ENCODE peak calls at places on chromosome 19, in ten cellular contexts. G, A, B, C, W, I, Q, X, S and E are unnamed samples.

GRCh38 chr19:4624733-4625362 is 14.5 kb upstream of the TNFAIP8L1 start:
- DNase-seq in G (no peak), A (no peak), B (peak; percentile 69), C (no peak), W (no peak), I (peak; percentile 65), Q (no peak), X (no peak), S (peak; percentile 42), E (no peak)

GRCh38 chr19:56687036-56687435 is 15.5 kb upstream of the ZNF835 start:
- DNase-seq in G (no peak), A (no peak), B (no peak), C (no peak), W (no peak), I (no peak), Q (no peak), X (no peak), S (no peak), E (no peak)

GRCh38 chr19:45462174-45462573 is 5.6 kb upstream of the FOSB start:
- DNase-seq in G (no peak), A (no peak), B (no peak), C (no peak), W (no peak), I (no peak), Q (no peak), X (no peak), S (no peak), E (no peak)

GRCh38 chr19:51020988-51021651 is 1.6 kb upstream of the KLK10 start:
- DNase-seq in G (no peak), A (peak; percentile 34), B (peak; percentile 61), C (no peak), W (no peak), I (no peak), Q (no peak), X (no peak), S (peak; percentile 67), E (no peak)

GRCh38 chr19:7919681-7920519 is at the start of gene SNAPC2:
- DNase-seq in G (peak; percentile 96), A (peak; percentile 98), B (peak; percentile 99), C (peak; percentile 98), W (no peak), I (peak; percentile 92), Q (peak; percentile 99), X (peak; percentile 93), S (peak; percentile 94), E (peak; percentile 98)

GRCh38 chr19:33306853-33307792 is 4.8 kb upstream of the CEBPA start:
- DNase-seq in G (peak; percentile 60), A (peak; percentile 81), B (no peak), C (peak; percentile 33), W (no peak), I (no peak), Q (no peak), X (peak; percentile 66), S (no peak), E (no peak)

GRCh38 chr19:1410136-1410786 is 2.9 kb downstream of the DAZAP1 start:
- DNase-seq in G (no peak), A (no peak), B (peak; percentile 60), C (no peak), W (no peak), I (no peak), Q (no peak), X (peak; percentile 38), S (peak; percentile 35), E (no peak)

GRCh38 chr19:343451-343931 is 1.1 kb downstream of the MIER2 start:
- DNase-seq in G (no peak), A (no peak), B (peak; percentile 40), C (no peak), W (no peak), I (no peak), Q (no peak), X (no peak), S (peak; percentile 17), E (peak; percentile 66)

GRCh38 chr19:33796164-33797100 is at the start of gene KCTD15:
- DNase-seq in G (no peak), A (peak; percentile 51), B (peak; percentile 61), C (peak; percentile 45), W (no peak), I (no peak), Q (no peak), X (no peak), S (peak; percentile 45), E (no peak)

GRCh38 chr19:4403005-4403761 is 743 bp downstream of the CHAF1A start:
- DNase-seq in G (no peak), A (no peak), B (peak; percentile 37), C (no peak), W (no peak), I (no peak), Q (no peak), X (no peak), S (no peak), E (no peak)

GRCh38 chr19:7918615-7919421 is 1.3 kb upstream of the SNAPC2 start:
- DNase-seq in G (no peak), A (no peak), B (no peak), C (no peak), W (no peak), I (no peak), Q (no peak), X (no peak), S (no peak), E (no peak)

GRCh38 chr19:52524086-52524485 is 3.4 kb upstream of the ZNF808 start:
- DNase-seq in G (no peak), A (no peak), B (no peak), C (no peak), W (no peak), I (no peak), Q (no peak), X (no peak), S (no peak), E (no peak)

GRCh38 chr19:52522555-52522954 is 4.9 kb upstream of the ZNF808 start:
- DNase-seq in G (no peak), A (no peak), B (peak; percentile 23), C (no peak), W (no peak), I (no peak), Q (no peak), X (no peak), S (no peak), E (no peak)

GRCh38 chr19:52518646-52519045 is 8.8 kb upstream of the ZNF808 start:
- DNase-seq in G (no peak), A (no peak), B (no peak), C (no peak), W (no peak), I (no peak), Q (no peak), X (no peak), S (no peak), E (no peak)

GRCh38 chr19:52516191-52516590 is 11.3 kb upstream of the ZNF808 start:
- DNase-seq in G (no peak), A (no peak), B (no peak), C (no peak), W (no peak), I (no peak), Q (no peak), X (no peak), S (no peak), E (no peak)

DNA sequence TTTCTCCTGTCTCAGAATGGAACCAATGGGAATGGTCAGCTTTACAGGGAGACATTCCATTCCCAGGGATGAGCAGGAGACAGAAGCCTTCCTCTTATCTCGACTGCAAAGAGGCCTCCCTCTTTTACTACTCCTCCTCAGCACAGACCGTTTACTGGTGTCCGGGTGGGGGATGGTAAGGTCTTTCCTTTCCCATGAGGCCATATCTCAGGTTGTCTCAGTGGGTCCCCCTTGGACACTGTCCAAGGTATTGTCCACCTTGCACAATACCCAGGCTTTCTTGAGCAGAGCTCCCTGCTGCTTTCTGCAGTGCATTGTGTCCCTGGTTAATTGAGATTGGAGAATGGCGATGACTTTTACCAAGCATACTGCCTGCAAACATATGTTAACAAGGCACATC is 7.5 kb upstream of the ZNF808 start:
- DNase-seq in G (no peak), A (no peak), B (peak; percentile 58), C (no peak), W (no peak), I (no peak), Q (no peak), X (no peak), S (no peak), E (no peak)
- H3K9me3 ChIP-seq in G (peaks cover 3% of the 10 kb centered on the region), A (peaks cover 4% of the 10 kb centered on the region), B (peaks cover 1% of the 10 kb centered on the region), C (no peaks in the 10 kb centered on the region), W (no peaks in the 10 kb centered on the region), I (peaks cover 4% of the 10 kb centered on the region), Q (peaks cover 4% of the 10 kb centered on the region), X (peaks cover 17% of the 10 kb centered on the region), S (no peaks in the 10 kb centered on the region), E (no peaks in the 10 kb centered on the region)

DNA sequence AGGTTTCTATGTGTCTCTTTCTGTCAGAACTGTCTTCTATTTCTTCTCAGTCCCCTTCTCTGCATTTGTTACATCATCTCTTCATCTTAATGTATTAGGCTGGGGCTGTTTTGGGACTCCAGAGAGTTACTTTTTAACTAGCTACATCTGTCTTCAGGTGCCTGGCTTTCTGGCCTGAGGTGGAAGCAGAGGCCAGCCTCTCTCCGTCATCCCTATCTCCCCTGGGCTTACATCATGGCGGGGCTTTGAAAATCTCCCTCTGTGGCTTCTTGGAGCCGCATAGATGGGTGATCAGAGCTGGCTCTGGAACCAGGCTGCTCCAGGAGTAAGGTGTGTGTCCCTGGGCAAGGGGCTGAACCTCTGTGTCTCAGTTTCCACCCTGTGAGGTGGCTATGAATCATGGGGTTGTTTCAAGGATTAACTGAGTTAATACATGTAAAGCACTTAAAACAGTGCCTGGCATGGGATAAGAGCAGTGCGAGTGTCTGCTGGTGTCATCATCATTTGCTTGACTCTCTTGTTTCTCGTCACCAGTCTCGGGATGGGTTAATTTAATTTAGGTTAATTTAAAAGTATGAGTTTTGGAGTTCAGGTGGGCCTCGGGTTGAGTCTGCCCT is 2.0 kb downstream of the EPN1 start:
- DNase-seq in G (no peak), A (no peak), B (no peak), C (no peak), W (no peak), I (no peak), Q (no peak), X (no peak), S (no peak), E (no peak)
- H3K4me1 ChIP-seq in G (peaks cover 26% of the 10 kb centered on the region), A (peaks cover 75% of the 10 kb centered on the region), B (peaks cover 41% of the 10 kb centered on the region), C (peaks cover 22% of the 10 kb centered on the region), W (peaks cover 66% of the 10 kb centered on the region), I (peaks cover 11% of the 10 kb centered on the region), Q (peaks cover 73% of the 10 kb centered on the region), X (peaks cover 49% of the 10 kb centered on the region), S (peaks cover 44% of the 10 kb centered on the region), E (no peaks in the 10 kb centered on the region)

GRCh38 chr19:9934132-9934950 is 2.0 kb downstream of the OLFM2 start:
- DNase-seq in G (peak; percentile 77), A (peak; percentile 68), B (peak; percentile 86), C (peak; percentile 74), W (no peak), I (peak; percentile 66), Q (no peak), X (peak; percentile 60), S (peak; percentile 50), E (peak; percentile 80)
- TF ChIP-seq POLR2AphosphoS5 in G (no peak), A (no peak), B (no peak), C (no peak), W (peak; percentile 55), I (no peak), Q (no peak), X (no peak), S (no peak), E (no peak)

DNA sequence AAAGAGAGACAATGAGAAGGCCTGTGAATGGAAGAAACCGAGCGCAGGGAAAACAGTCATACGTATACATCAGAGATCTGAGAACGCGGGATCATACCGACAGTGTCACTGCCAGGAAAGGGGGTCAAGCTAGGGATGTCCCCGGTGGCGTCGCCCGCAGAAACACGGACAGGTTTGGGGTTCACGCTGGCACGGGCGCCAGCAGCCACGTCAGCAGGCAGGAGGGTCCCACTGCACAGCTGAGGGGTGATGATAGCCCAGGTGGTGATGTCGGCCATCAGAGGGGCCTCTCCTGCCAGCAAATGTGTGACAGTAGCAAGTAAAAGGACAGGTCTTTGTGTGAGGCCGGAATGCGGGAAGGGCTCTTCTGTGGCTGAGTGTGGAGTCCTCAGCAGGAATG is 3.4 kb upstream of the ZNF229 start:
- DNase-seq in G (no peak), A (no peak), B (no peak), C (no peak), W (no peak), I (no peak), Q (no peak), X (no peak), S (no peak), E (no peak)
- H3K9me3 ChIP-seq in G (peaks cover 45% of the 10 kb centered on the region), A (peaks cover 9% of the 10 kb centered on the region), B (peaks cover 2% of the 10 kb centered on the region), C (peaks cover 34% of the 10 kb centered on the region), W (no peaks in the 10 kb centered on the region), I (peaks cover 19% of the 10 kb centered on the region), Q (peaks cover 64% of the 10 kb centered on the region), X (peaks cover 51% of the 10 kb centered on the region), S (no peaks in the 10 kb centered on the region), E (peaks cover 8% of the 10 kb centered on the region)